ENCODE peak calls at places on chromosomes 16 and 17, in six cellular contexts. D, F, C, H, L and I are unnamed samples.

GRCh38 chr17:41369713-41370112 is at the start of gene KRT33B:
- DNase-seq in F (no peak), L (no peak), D (no peak), H (no peak), C (no peak), I (no peak)

GRCh38 chr16:1337486-1337885 is 4.0 kb downstream of the BAIAP3 start:
- DNase-seq in D (peak; percentile 32), C (no peak), H (no peak), F (no peak), L (no peak), I (no peak)

GRCh38 chr17:45931677-45932076 is 37.3 kb downstream of the MAPT start:
- DNase-seq in D (no peak), H (no peak), L (no peak), F (no peak), C (no peak), I (no peak)

GRCh38 chr17:62614142-62614541 is 13.3 kb upstream of the MRC2 start:
- DNase-seq in F (no peak), H (peak; percentile 91), L (peak; percentile 78), C (peak; percentile 24), D (no peak), I (no peak)

GRCh38 chr17:75891022-75891604 is 5.6 kb downstream of the TRIM65 start:
- DNase-seq in H (peak; percentile 72), F (no peak), C (no peak), L (no peak), D (no peak), I (no peak)

GRCh38 chr16:30984669-30985400 is at the start of gene HSD3B7:
- DNase-seq in L (peak; percentile 76), H (peak; percentile 100), D (peak; percentile 81), C (peak; percentile 94), F (peak; percentile 88), I (no peak)

GRCh38 chr17:43327421-43327820 is 71.4 kb upstream of the ARL4D start:
- DNase-seq in C (no peak), H (peak; percentile 52), F (no peak), D (no peak), L (peak; percentile 36), I (no peak)

GRCh38 chr17:79837888-79838540 is 1.2 kb downstream of the CBX4 start:
- DNase-seq in L (no peak), C (no peak), H (peak; percentile 97), D (no peak), F (no peak), I (no peak)

GRCh38 chr16:83814654-83814985 is 6.8 kb downstream of the HSBP1 start:
- DNase-seq in C (no peak), H (no peak), F (no peak), L (no peak), D (no peak), I (no peak)

GRCh38 chr16:85555549-85556455 is 57.3 kb upstream of the GSE1 start:
- DNase-seq in L (no peak), F (peak; percentile 54), D (peak; percentile 61), H (peak; percentile 95), C (no peak), I (no peak)

GRCh38 chr17:1119924-1120323 is 59.9 kb downstream of the ABR start:
- DNase-seq in L (no peak), F (no peak), C (no peak), D (no peak), H (no peak), I (no peak)

DNA sequence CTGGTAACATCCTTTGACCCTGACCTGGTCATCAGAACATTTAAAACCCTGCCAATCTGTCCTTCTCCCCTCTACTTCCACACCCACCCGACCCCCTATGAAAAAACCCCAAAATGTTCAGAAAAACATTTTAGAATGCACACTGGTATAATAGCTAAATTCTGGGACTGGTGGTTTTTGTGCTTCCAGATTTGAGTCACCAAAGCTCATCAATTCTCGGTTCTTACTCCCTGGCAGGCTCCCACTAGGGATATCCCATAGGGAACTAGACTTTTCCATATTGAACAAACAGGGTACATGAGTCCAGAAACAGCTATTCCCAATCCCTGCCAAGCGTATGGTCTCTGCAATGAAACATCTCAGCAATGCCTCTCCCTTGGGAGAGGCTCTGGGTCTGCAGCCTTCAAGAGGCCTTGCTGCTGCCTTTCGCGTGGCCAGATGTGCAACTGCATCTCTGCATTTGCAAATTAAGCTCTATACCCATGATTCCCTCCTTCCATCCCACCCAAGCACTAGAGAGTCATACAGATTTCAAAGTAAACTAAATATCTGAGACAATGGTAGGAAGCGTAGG is 67.7 kb downstream of the SMG6 start:
- DNase-seq in L (no peak), D (no peak), F (peak; percentile 36), H (peak; percentile 82), C (peak; percentile 71), I (no peak)
- TF ChIP-seq CTCF in L (no peak), D (no peak), F (peak; percentile 26), H (peak; percentile 22), C (no peak), I (no peak)

GRCh38 chr17:21291862-21292261 is 7.4 kb downstream of the MAP2K3 start:
- DNase-seq in D (no peak), F (no peak), C (peak; percentile 47), L (no peak), H (peak; percentile 71), I (no peak)

GRCh38 chr17:21292867-21293845 is 8.6 kb downstream of the MAP2K3 start:
- DNase-seq in C (no peak), H (peak; percentile 70), L (no peak), D (no peak), F (no peak), I (no peak)

GRCh38 chr17:21295036-21295952 is 10.8 kb downstream of the MAP2K3 start:
- DNase-seq in H (peak; percentile 87), C (no peak), L (no peak), F (peak; percentile 80), D (peak; percentile 8), I (no peak)

GRCh38 chr17:21294321-21295035 is 10.0 kb downstream of the MAP2K3 start:
- DNase-seq in C (no peak), F (no peak), L (no peak), H (peak; percentile 62), D (no peak), I (no peak)

DNA sequence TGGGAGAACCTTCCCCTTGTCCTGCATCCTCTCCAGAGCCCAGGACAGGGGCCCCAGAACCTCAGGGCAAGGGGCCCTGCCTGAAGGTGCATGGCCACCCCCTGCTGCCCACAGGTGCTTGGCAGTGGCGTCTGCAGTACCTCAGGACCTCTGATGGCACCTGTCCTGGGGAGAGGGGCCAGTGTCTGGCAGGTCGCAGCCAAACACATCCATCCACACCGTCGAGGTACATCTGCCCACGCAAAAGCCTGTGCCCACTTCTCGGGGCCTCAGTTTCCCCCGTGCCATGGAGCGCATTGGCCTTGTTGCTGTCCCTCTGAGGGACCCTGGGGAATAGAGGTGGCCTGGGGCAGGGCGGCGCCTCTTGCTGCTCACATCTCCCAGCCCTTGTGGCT is 9.3 kb downstream of the MAP2K3 start:
- DNase-seq in C (no peak), F (no peak), L (no peak), D (no peak), H (peak; percentile 47), I (no peak)
- TF ChIP-seq CTCF in C (no peak), F (no peak), L (no peak), D (no peak), H (no peak), I (no peak)

GRCh38 chr17:64638552-64639198 is 23.4 kb downstream of the SMURF2 start:
- DNase-seq in C (no peak), L (no peak), D (peak; percentile 37), F (no peak), H (no peak), I (no peak)

GRCh38 chr17:64635647-64636305 is 26.3 kb downstream of the SMURF2 start:
- DNase-seq in D (no peak), C (no peak), F (no peak), L (peak; percentile 79), H (no peak), I (no peak)

DNA sequence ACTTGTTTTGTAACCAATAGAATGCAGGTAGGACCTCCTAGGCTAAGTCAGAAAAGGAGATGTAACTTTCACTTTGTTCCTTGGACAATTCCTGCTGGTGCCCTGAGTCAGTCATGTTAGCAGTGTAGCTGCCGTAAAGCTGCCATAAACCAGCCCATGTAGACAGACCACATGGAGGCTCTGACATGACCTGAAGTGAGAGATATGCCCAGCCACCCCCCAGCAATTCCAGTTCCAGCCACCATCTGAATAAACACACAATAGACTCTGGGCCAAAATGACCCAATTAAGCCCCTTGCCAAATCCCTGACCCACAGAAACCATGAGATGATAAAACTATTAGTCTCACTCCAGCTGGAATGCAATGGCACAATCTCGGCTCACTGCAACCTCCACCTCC is 20.6 kb downstream of the SMURF2 start:
- DNase-seq in C (no peak), F (no peak), D (peak; percentile 28), L (peak; percentile 92), H (peak; percentile 90), I (no peak)
- TF ChIP-seq CTCF in C (no peak), F (no peak), D (no peak), L (no peak), H (peak; percentile 20), I (no peak)

DNA sequence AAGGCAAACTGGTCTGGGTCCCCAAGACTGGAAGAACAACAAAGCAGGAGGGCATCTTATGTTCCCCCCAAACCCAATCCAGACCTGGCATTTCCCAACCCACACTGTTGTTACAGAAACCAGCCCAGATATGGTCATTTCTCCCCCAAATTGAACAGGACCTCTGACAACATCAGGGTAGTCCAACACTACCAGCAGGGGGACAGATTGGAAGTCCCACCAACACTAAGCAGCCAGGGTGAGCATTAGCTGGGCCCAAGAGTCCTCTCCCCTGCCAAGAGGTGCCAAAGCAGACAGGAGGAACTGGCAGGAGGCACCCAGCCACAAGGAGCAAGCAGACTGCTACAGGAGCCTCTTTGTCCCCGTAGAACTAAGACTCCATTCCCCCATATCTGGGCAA is 29.3 kb upstream of the CNEP1R1 start:
- DNase-seq in F (no peak), D (no peak), H (no peak), L (no peak), C (no peak), I (no peak)
- TF ChIP-seq CTCF in F (no peak), D (no peak), H (no peak), L (no peak), C (no peak), I (no peak)

DNA sequence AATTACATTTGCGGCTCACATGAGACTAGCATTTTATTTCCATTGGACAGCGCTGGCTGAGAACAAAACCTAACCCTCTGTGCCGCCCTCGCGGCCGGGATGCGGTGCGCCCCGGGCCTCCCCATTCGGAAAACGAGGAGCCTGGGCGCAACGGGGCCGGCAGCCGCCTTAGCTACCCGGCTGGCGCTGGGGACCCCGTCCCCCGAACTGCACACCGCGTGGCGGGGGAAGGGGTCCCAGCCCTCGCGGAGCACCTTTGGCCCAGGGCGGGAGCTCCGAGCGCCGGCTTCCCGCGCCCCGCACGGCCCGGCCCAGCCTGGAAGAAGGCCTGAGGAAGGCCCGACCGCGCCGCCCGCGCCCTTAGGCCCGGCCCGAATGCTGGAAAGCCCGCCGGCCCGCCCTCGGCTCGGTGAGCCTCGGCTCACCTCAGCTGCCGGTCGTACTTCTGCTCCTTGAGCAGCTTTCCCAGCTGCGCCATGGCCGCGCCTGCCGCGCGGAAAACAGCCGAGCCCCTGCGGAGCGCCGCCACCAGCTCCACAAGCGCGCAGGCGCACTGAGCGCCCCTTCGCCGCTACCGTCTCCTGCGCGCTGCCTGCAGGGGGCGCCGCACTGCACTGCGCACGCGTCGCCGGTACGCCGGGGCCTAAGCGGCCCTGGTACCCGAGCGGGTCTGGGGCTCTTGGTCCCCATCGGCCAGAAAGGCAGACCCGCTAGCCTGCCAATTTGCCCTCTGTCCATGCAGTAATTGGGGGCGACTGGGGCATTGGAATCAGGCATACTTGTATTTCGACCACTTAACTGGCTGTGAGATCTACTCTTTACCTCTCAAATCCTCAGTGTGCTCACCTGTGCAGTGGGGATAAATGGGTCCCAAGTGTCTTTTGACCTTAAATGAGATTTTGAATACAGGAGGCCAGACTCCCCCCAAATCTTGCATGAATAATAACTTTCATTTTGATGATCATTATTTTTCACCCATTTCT is at the start of gene NAE1:
- DNase-seq in D (peak; percentile 94), F (peak; percentile 88), L (peak; percentile 63), C (peak; percentile 94), H (peak; percentile 98), I (no peak)
- TF ChIP-seq CTCF in D (peak; percentile 94), F (peak; percentile 99), L (peak; percentile 98), C (peak; percentile 98), H (peak; percentile 89), I (peak; percentile 98)